ENCODE peak calls at places on chromosome 5, in seven cellular contexts. One of them, this sample, is unnamed.
A peak's percentile ranks its signal among the peaks of the same experiment; 100 is the strongest.

GRCh38 chr5:75037106-75037505 is 15.3 kb downstream of the GCNT4 start:
- DNase-seq in tibial nerve: no peak
- DNase-seq in upper lobe of left lung: no peak
- DNase-seq in K562: no peak
- DNase-seq in GM12891: no peak
- DNase-seq in lower leg skin: no peak
- DNase-seq in esophagus squamous epithelium: no peak
- DNase-seq in this sample: no peak

GRCh38 chr5:67381240-67381875 is 184.8 kb upstream of the CD180 start:
- DNase-seq in tibial nerve: no peak
- DNase-seq in upper lobe of left lung: no peak
- DNase-seq in K562: no peak
- DNase-seq in GM12891: no peak
- DNase-seq in lower leg skin: no peak
- DNase-seq in esophagus squamous epithelium: no peak
- DNase-seq in this sample: no peak

GRCh38 chr5:116554764-116555163 is 19.9 kb downstream of the SEMA6A start:
- DNase-seq in tibial nerve: no peak
- DNase-seq in upper lobe of left lung: no peak
- DNase-seq in K562: no peak
- DNase-seq in GM12891: no peak
- DNase-seq in lower leg skin: no peak
- DNase-seq in esophagus squamous epithelium: no peak
- DNase-seq in this sample: no peak

GRCh38 chr5:72156921-72157320 is 49.6 kb downstream of the MAP1B start:
- DNase-seq in tibial nerve: no peak
- DNase-seq in upper lobe of left lung: no peak
- DNase-seq in K562: no peak
- DNase-seq in GM12891: no peak
- DNase-seq in lower leg skin: peak; percentile 45
- DNase-seq in esophagus squamous epithelium: no peak
- DNase-seq in this sample: no peak

GRCh38 chr5:398475-399295 is 44.3 kb upstream of the EXOC3 start:
- DNase-seq in tibial nerve: no peak
- DNase-seq in upper lobe of left lung: no peak
- DNase-seq in K562: no peak
- DNase-seq in GM12891: no peak
- DNase-seq in lower leg skin: peak; percentile 13
- DNase-seq in esophagus squamous epithelium: no peak
- DNase-seq in this sample: no peak

GRCh38 chr5:134005415-134006118 is 792 bp upstream of the VDAC1 start:
- DNase-seq in tibial nerve: no peak
- DNase-seq in upper lobe of left lung: peak; percentile 90
- DNase-seq in K562: peak; percentile 46
- DNase-seq in GM12891: peak; percentile 55
- DNase-seq in lower leg skin: no peak
- DNase-seq in esophagus squamous epithelium: no peak
- DNase-seq in this sample: no peak

GRCh38 chr5:149795360-149795759 is 65.2 kb downstream of the PPARGC1B start:
- DNase-seq in tibial nerve: no peak
- DNase-seq in upper lobe of left lung: no peak
- DNase-seq in K562: no peak
- DNase-seq in GM12891: no peak
- DNase-seq in lower leg skin: no peak
- DNase-seq in esophagus squamous epithelium: no peak
- DNase-seq in this sample: no peak

GRCh38 chr5:43889238-43889637 is 286.3 kb downstream of the NNT start:
- DNase-seq in tibial nerve: no peak
- DNase-seq in upper lobe of left lung: no peak
- DNase-seq in K562: no peak
- DNase-seq in GM12891: no peak
- DNase-seq in lower leg skin: no peak
- DNase-seq in esophagus squamous epithelium: no peak
- DNase-seq in this sample: no peak

GRCh38 chr5:74085782-74086181 is 459.8 kb downstream of the ARHGEF28 start:
- DNase-seq in tibial nerve: no peak
- DNase-seq in upper lobe of left lung: no peak
- DNase-seq in K562: no peak
- DNase-seq in GM12891: no peak
- DNase-seq in lower leg skin: no peak
- DNase-seq in esophagus squamous epithelium: no peak
- DNase-seq in this sample: no peak

GRCh38 chr5:65034029-65034781 is 265.5 kb downstream of the CWC27 start:
- DNase-seq in tibial nerve: no peak
- DNase-seq in upper lobe of left lung: peak; percentile 3
- DNase-seq in K562: no peak
- DNase-seq in GM12891: no peak
- DNase-seq in lower leg skin: no peak
- DNase-seq in esophagus squamous epithelium: no peak
- DNase-seq in this sample: no peak

GRCh38 chr5:73292816-73293459 is 119.9 kb downstream of the TMEM174 start:
- DNase-seq in tibial nerve: no peak
- DNase-seq in upper lobe of left lung: no peak
- DNase-seq in K562: no peak
- DNase-seq in GM12891: no peak
- DNase-seq in lower leg skin: no peak
- DNase-seq in esophagus squamous epithelium: no peak
- DNase-seq in this sample: no peak

GRCh38 chr5:1374680-1375055 is 29.8 kb upstream of the CLPTM1L start:
- DNase-seq in tibial nerve: no peak
- DNase-seq in upper lobe of left lung: no peak
- DNase-seq in K562: no peak
- DNase-seq in GM12891: no peak
- DNase-seq in lower leg skin: no peak
- DNase-seq in esophagus squamous epithelium: no peak
- DNase-seq in this sample: no peak

GRCh38 chr5:148841519-148841918 is 15.1 kb downstream of the ADRB2 start:
- DNase-seq in tibial nerve: no peak
- DNase-seq in upper lobe of left lung: no peak
- DNase-seq in K562: no peak
- DNase-seq in GM12891: no peak
- DNase-seq in lower leg skin: no peak
- DNase-seq in esophagus squamous epithelium: no peak
- DNase-seq in this sample: no peak

GRCh38 chr5:108687599-108688220 is 60.0 kb upstream of the FER start:
- DNase-seq in tibial nerve: no peak
- DNase-seq in upper lobe of left lung: no peak
- DNase-seq in K562: no peak
- DNase-seq in GM12891: no peak
- DNase-seq in lower leg skin: no peak
- DNase-seq in esophagus squamous epithelium: no peak
- DNase-seq in this sample: no peak

GRCh38 chr5:97618721-97619120 is 435.7 kb upstream of the RIOK2 start:
- DNase-seq in tibial nerve: no peak
- DNase-seq in upper lobe of left lung: no peak
- DNase-seq in K562: no peak
- DNase-seq in GM12891: no peak
- DNase-seq in lower leg skin: no peak
- DNase-seq in esophagus squamous epithelium: no peak
- DNase-seq in this sample: no peak

GRCh38 chr5:113246371-113246870 is 188.4 kb downstream of the TSSK1B start:
- DNase-seq in tibial nerve: no peak
- DNase-seq in upper lobe of left lung: no peak
- DNase-seq in K562: no peak
- DNase-seq in GM12891: no peak
- DNase-seq in lower leg skin: no peak
- DNase-seq in esophagus squamous epithelium: no peak
- DNase-seq in this sample: no peak

GRCh38 chr5:2156358-2157059 is 273.8 kb upstream of the IRX4 start:
- DNase-seq in tibial nerve: no peak
- DNase-seq in upper lobe of left lung: no peak
- DNase-seq in K562: no peak
- DNase-seq in GM12891: no peak
- DNase-seq in lower leg skin: no peak
- DNase-seq in esophagus squamous epithelium: no peak
- DNase-seq in this sample: no peak

GRCh38 chr5:17221843-17222614 is 4.6 kb downstream of the BASP1 start:
- DNase-seq in tibial nerve: no peak
- DNase-seq in upper lobe of left lung: no peak
- DNase-seq in K562: no peak
- DNase-seq in GM12891: no peak
- DNase-seq in lower leg skin: no peak
- DNase-seq in esophagus squamous epithelium: no peak
- DNase-seq in this sample: no peak

GRCh38 chr5:123557907-123558306 is 45.9 kb downstream of the CSNK1G3 start:
- DNase-seq in tibial nerve: no peak
- DNase-seq in upper lobe of left lung: no peak
- DNase-seq in K562: no peak
- DNase-seq in GM12891: no peak
- DNase-seq in lower leg skin: no peak
- DNase-seq in esophagus squamous epithelium: no peak
- DNase-seq in this sample: no peak
- TF ChIP-seq POLR2A in tibial nerve: no peak
- TF ChIP-seq POLR2A in upper lobe of left lung: no peak
- TF ChIP-seq POLR2A in K562: no peak
- TF ChIP-seq POLR2A in GM12891: no peak
- TF ChIP-seq POLR2A in lower leg skin: no peak
- TF ChIP-seq POLR2A in esophagus squamous epithelium: no peak
- TF ChIP-seq POLR2A in this sample: no peak

DNA sequence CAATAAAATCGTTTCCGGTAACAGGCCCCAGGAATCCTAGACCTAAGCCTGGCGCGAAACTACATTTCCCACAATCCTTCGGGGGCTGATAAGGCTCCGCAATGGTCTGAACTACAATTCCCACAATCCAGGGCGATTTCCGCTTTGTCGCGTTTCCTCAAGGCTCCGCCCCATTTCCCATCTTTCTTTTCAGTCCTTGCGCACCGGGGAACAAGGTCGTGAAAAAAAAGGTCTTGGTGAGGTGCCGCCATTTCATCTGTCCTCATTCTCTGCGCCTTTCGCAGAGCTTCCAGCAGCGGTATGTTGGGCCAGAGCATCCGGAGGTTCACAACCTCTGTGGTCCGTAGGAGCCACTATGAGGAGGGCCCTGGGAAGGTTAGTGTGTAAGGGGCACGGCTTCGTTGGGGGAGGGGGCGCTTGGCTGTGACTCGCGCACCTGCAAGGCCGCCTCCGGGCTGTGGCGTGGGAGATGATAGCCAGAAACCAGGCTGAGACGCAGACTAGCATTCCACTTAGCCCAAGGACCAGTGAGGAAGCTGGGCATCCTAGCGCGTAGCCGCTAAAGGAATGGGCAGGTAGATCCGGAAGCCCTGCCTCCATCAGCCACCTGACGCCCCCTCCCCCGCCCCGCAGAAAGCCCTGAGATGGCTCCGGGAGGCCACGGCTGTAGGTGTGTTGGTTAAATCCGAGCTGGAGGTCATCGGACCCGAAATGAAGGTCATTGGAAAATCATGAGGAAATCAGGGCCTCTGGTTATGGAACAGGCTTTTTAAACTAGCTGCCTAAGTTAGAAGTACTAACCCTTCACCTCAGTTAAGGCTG is at the start of gene COX7C:
- DNase-seq in tibial nerve: peak; percentile 78
- DNase-seq in upper lobe of left lung: peak; percentile 86
- DNase-seq in K562: peak; percentile 82
- DNase-seq in GM12891: peak; percentile 69
- DNase-seq in lower leg skin: peak; percentile 95
- DNase-seq in esophagus squamous epithelium: peak; percentile 61
- DNase-seq in this sample: peak; percentile 97
- TF ChIP-seq POLR2A in tibial nerve: peak; percentile 72
- TF ChIP-seq POLR2A in upper lobe of left lung: no peak
- TF ChIP-seq POLR2A in K562: peak; percentile 96
- TF ChIP-seq POLR2A in GM12891: peak; percentile 87
- TF ChIP-seq POLR2A in lower leg skin: no peak
- TF ChIP-seq POLR2A in esophagus squamous epithelium: peak; percentile 84
- TF ChIP-seq POLR2A in this sample: peak; percentile 95

GRCh38 chr5:154712518-154713437 is 42.4 kb upstream of the LARP1 start:
- DNase-seq in tibial nerve: no peak
- DNase-seq in upper lobe of left lung: no peak
- DNase-seq in K562: peak; percentile 5
- DNase-seq in GM12891: no peak
- DNase-seq in lower leg skin: no peak
- DNase-seq in esophagus squamous epithelium: no peak
- DNase-seq in this sample: no peak
- TF ChIP-seq POLR2A in tibial nerve: no peak
- TF ChIP-seq POLR2A in upper lobe of left lung: no peak
- TF ChIP-seq POLR2A in K562: no peak
- TF ChIP-seq POLR2A in GM12891: no peak
- TF ChIP-seq POLR2A in lower leg skin: no peak
- TF ChIP-seq POLR2A in esophagus squamous epithelium: peak; percentile 24
- TF ChIP-seq POLR2A in this sample: no peak

GRCh38 chr5:6450235-6450860 is 1.7 kb downstream of the UBE2QL1 start:
- DNase-seq in tibial nerve: no peak
- DNase-seq in upper lobe of left lung: no peak
- DNase-seq in K562: no peak
- DNase-seq in GM12891: no peak
- DNase-seq in lower leg skin: no peak
- DNase-seq in esophagus squamous epithelium: no peak
- DNase-seq in this sample: no peak

GRCh38 chr5:6447384-6448140 is 1.1 kb upstream of the UBE2QL1 start:
- DNase-seq in tibial nerve: no peak
- DNase-seq in upper lobe of left lung: no peak
- DNase-seq in K562: no peak
- DNase-seq in GM12891: no peak
- DNase-seq in lower leg skin: no peak
- DNase-seq in esophagus squamous epithelium: no peak
- DNase-seq in this sample: no peak

GRCh38 chr5:6448141-6448491 is 543 bp upstream of the UBE2QL1 start:
- DNase-seq in tibial nerve: no peak
- DNase-seq in upper lobe of left lung: no peak
- DNase-seq in K562: no peak
- DNase-seq in GM12891: no peak
- DNase-seq in lower leg skin: no peak
- DNase-seq in esophagus squamous epithelium: no peak
- DNase-seq in this sample: no peak

GRCh38 chr5:6449465-6450158 is 953 bp downstream of the UBE2QL1 start:
- DNase-seq in tibial nerve: no peak
- DNase-seq in upper lobe of left lung: no peak
- DNase-seq in K562: no peak
- DNase-seq in GM12891: no peak
- DNase-seq in lower leg skin: no peak
- DNase-seq in esophagus squamous epithelium: no peak
- DNase-seq in this sample: no peak

DNA sequence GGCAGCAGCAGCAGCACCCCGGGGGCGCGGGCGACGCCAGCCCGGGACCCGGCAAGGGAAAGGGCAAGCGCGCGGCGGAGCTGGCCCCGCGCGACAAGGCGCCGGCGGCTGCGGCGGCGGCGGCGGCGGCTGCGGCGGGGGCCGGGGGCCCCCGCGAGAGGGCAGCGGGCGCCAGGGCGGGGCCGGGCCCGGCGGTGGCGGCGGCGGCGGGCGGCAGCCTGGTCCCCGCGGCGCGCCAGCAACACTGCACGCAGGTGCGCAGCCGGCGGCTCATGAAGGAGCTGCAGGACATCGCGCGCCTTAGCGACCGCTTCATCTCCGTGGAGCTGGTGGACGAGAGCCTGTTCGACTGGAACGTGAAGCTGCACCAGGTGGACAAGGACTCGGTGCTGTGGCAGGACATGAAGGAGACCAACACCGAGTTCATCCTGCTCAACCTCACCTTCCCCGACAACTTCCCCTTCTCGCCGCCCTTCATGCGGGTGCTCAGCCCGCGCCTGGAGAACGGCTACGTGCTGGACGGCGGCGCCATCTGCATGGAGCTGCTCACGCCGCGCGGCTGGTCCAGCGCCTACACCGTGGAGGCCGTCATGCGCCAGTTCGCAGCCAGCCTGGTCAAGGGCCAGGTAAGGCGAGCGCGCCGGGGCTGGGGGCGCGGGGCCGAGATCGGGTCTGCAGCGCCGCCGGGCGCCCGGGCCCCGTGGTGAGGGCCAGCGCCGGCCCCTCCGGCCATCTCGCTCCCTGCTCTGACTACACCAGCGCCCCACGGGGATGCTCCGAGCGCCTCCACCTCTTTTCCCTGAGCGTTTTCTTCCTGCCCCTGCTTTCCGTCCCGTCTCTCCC is at the start of gene UBE2QL1:
- DNase-seq in tibial nerve: no peak
- DNase-seq in upper lobe of left lung: peak; percentile 84
- DNase-seq in K562: no peak
- DNase-seq in GM12891: peak; percentile 52
- DNase-seq in lower leg skin: no peak
- DNase-seq in esophagus squamous epithelium: no peak
- DNase-seq in this sample: peak; percentile 29
- TF ChIP-seq POLR2A in tibial nerve: no peak
- TF ChIP-seq POLR2A in upper lobe of left lung: no peak
- TF ChIP-seq POLR2A in K562: no peak
- TF ChIP-seq POLR2A in GM12891: no peak
- TF ChIP-seq POLR2A in lower leg skin: no peak
- TF ChIP-seq POLR2A in esophagus squamous epithelium: no peak
- TF ChIP-seq POLR2A in this sample: no peak